ENCODE peak calls at places on chromosomes 5 and 9, in six cellular contexts. V, Y, M, S, T and P are unnamed samples.

GRCh38 chr9:126643945-126644527 is 30.3 kb downstream of the LMX1B start:
- DNase-seq in V (no peak), Y (no peak), M (no peak), S (no peak), T (no peak), P (no peak)

GRCh38 chr5:1538276-1538675 is 14.5 kb upstream of the LPCAT1 start:
- DNase-seq in V (no peak), Y (no peak), M (no peak), S (no peak), T (no peak), P (no peak)

GRCh38 chr5:123874600-123875201 is 362.7 kb downstream of the CSNK1G3 start:
- DNase-seq in V (peak; percentile 89), Y (no peak), M (peak; percentile 6), S (no peak), T (no peak), P (no peak)

GRCh38 chr9:134040831-134041648 is 15.8 kb downstream of the BRD3OS start:
- DNase-seq in V (no peak), Y (no peak), M (no peak), S (no peak), T (no peak), P (no peak)

GRCh38 chr9:126705767-126706697 is 92.3 kb downstream of the LMX1B start:
- DNase-seq in V (no peak), Y (peak; percentile 45), M (peak; percentile 59), S (peak; percentile 85), T (peak; percentile 90), P (peak; percentile 46)

GRCh38 chr9:77929942-77930341 is 101.7 kb downstream of the GNAQ start:
- DNase-seq in V (no peak), Y (no peak), M (no peak), S (no peak), T (no peak), P (no peak)

GRCh38 chr5:178817506-178817905 is 42.2 kb upstream of the ZNF354B start:
- DNase-seq in V (no peak), Y (no peak), M (no peak), S (no peak), T (no peak), P (no peak)

GRCh38 chr5:127176769-127177168 is 103.5 kb upstream of the C5orf63 start:
- DNase-seq in V (no peak), Y (no peak), M (no peak), S (no peak), T (no peak), P (no peak)

GRCh38 chr5:157366741-157367684 is 93.0 kb upstream of the NIPAL4 start:
- DNase-seq in V (peak; percentile 80), Y (no peak), M (peak; percentile 84), S (no peak), T (no peak), P (no peak)

GRCh38 chr5:31172881-31173280 is 20.6 kb upstream of the CDH6 start:
- DNase-seq in V (peak; percentile 48), Y (no peak), M (peak; percentile 7), S (no peak), T (no peak), P (no peak)

GRCh38 chr5:57532513-57533497 is 50.2 kb upstream of the ACTBL2 start:
- DNase-seq in V (peak; percentile 82), Y (no peak), M (peak; percentile 76), S (no peak), T (no peak), P (no peak)

GRCh38 chr5:141814064-141814982 is 63.9 kb downstream of the PCDH1 start:
- DNase-seq in V (no peak), Y (no peak), M (peak; percentile 49), S (no peak), T (no peak), P (peak; percentile 8)

GRCh38 chr9:123686131-123686848 is 243.6 kb downstream of the DENND1A start:
- DNase-seq in V (peak; percentile 64), Y (no peak), M (peak; percentile 45), S (no peak), T (no peak), P (no peak)

GRCh38 chr9:128103589-128103962 is 24.0 kb downstream of the PTGES2 start:
- DNase-seq in V (no peak), Y (no peak), M (no peak), S (no peak), T (no peak), P (peak; percentile 33)

GRCh38 chr9:129983891-129984290 is 59.1 kb downstream of the FNBP1 start:
- DNase-seq in V (peak; percentile 80), Y (no peak), M (peak; percentile 73), S (no peak), T (no peak), P (no peak)

GRCh38 chr5:31364881-31365636 is 166.8 kb downstream of the DROSHA start:
- DNase-seq in V (peak; percentile 87), Y (no peak), M (peak; percentile 81), S (no peak), T (no peak), P (no peak)

GRCh38 chr9:127104465-127105311 is 17.7 kb downstream of the ANGPTL2 start:
- DNase-seq in V (no peak), Y (no peak), M (peak; percentile 25), S (no peak), T (no peak), P (no peak)

GRCh38 chr5:142246-142810 is 49.0 kb upstream of the LRRC14B start:
- DNase-seq in V (no peak), Y (no peak), M (no peak), S (no peak), T (peak; percentile 88), P (no peak)

GRCh38 chr9:116951588-116952433 is 264.7 kb downstream of the TRIM32 start:
- DNase-seq in V (peak; percentile 97), Y (no peak), M (peak; percentile 91), S (no peak), T (no peak), P (no peak)

GRCh38 chr5:179805070-179805528 is 1.6 kb downstream of the MGAT4B start:
- DNase-seq in V (no peak), Y (no peak), M (no peak), S (no peak), T (no peak), P (no peak)

GRCh38 chr5:111892949-111893348 is 136.0 kb upstream of the NREP start:
- DNase-seq in V (no peak), Y (no peak), M (peak; percentile 32), S (no peak), T (no peak), P (no peak)

GRCh38 chr5:125528881-125529280 is 782.4 kb upstream of the ZNF608 start:
- DNase-seq in V (peak; percentile 39), Y (no peak), M (no peak), S (no peak), T (no peak), P (no peak)

GRCh38 chr5:171640396-171640981 is 145.1 kb upstream of the SMIM23 start:
- DNase-seq in V (no peak), Y (no peak), M (no peak), S (no peak), T (no peak), P (no peak)

GRCh38 chr5:12292610-12293204 is 388.5 kb upstream of the CTNND2 start:
- DNase-seq in V (peak; percentile 20), Y (no peak), M (peak; percentile 4), S (no peak), T (no peak), P (no peak)

GRCh38 chr5:7927466-7928375 is 58.8 kb downstream of the MTRR start:
- DNase-seq in V (peak; percentile 39), Y (no peak), M (peak; percentile 76), S (peak; percentile 36), T (no peak), P (no peak)

GRCh38 chr5:109005611-109006010 is 257.9 kb downstream of the FER start:
- DNase-seq in V (no peak), Y (no peak), M (no peak), S (no peak), T (no peak), P (no peak)

GRCh38 chr9:130939405-130939941 is 426 bp upstream of the FIBCD1 start:
- DNase-seq in V (no peak), Y (no peak), M (peak; percentile 62), S (no peak), T (no peak), P (no peak)

GRCh38 chr9:27618066-27618465 is 44.8 kb upstream of the C9orf72 start:
- DNase-seq in V (no peak), Y (no peak), M (no peak), S (no peak), T (no peak), P (no peak)

GRCh38 chr5:111602817-111603445 is 90.6 kb upstream of the STARD4 start:
- DNase-seq in V (no peak), Y (no peak), M (no peak), S (no peak), T (no peak), P (no peak)

GRCh38 chr9:124270504-124271335 is 13.0 kb downstream of the NEK6 start:
- DNase-seq in V (no peak), Y (no peak), M (peak; percentile 29), S (no peak), T (no peak), P (no peak)

GRCh38 chr5:35302544-35302943 is 72.3 kb upstream of the PRLR start:
- DNase-seq in V (no peak), Y (no peak), M (no peak), S (no peak), T (no peak), P (no peak)

GRCh38 chr5:150247726-150248125 is 41.8 kb downstream of the CAMK2A start:
- DNase-seq in V (no peak), Y (no peak), M (no peak), S (no peak), T (no peak), P (no peak)

GRCh38 chr9:136372561-136373299 is 739 bp downstream of the CARD9 start:
- DNase-seq in V (peak; percentile 75), Y (no peak), M (peak; percentile 74), S (no peak), T (no peak), P (no peak)

GRCh38 chr9:127730799-127731410 is 4.2 kb downstream of the TOR2A start:
- DNase-seq in V (no peak), Y (no peak), M (no peak), S (no peak), T (no peak), P (no peak)